ENCODE peak calls at places on chromosomes 6 and 20, in five cellular contexts. Q, P, S, C and T are unnamed samples.

GRCh38 chr6:151025076-151025475 is 159.6 kb downstream of the MTHFD1L start:
- DNase-seq in Q (no peak), P (no peak), S (no peak), C (no peak), T (no peak)

GRCh38 chr6:117072781-117073180 is 192.6 kb upstream of the VGLL2 start:
- DNase-seq in Q (no peak), P (no peak), S (no peak), C (no peak), T (no peak)

GRCh38 chr6:25395731-25396130 is 116.6 kb downstream of the CARMIL1 start:
- DNase-seq in Q (no peak), P (no peak), S (no peak), C (no peak), T (no peak)

GRCh38 chr6:119124079-119124824 is 45.8 kb upstream of the FAM184A start:
- DNase-seq in Q (no peak), P (no peak), S (no peak), C (no peak), T (no peak)

GRCh38 chr6:41093729-41094128 is 21.0 kb downstream of the NFYA start:
- DNase-seq in Q (no peak), P (no peak), S (no peak), C (no peak), T (no peak)

GRCh38 chr6:97870273-97870672 is 587.3 kb upstream of the MMS22L start:
- DNase-seq in Q (no peak), P (no peak), S (no peak), C (no peak), T (no peak)

GRCh38 chr6:108531332-108531731 is 29.4 kb upstream of the FOXO3 start:
- DNase-seq in Q (no peak), P (no peak), S (no peak), C (no peak), T (no peak)

GRCh38 chr6:4243237-4243636 is 107.9 kb upstream of the ECI2 start:
- DNase-seq in Q (no peak), P (no peak), S (no peak), C (no peak), T (no peak)

GRCh38 chr6:18405477-18406293 is 18.5 kb downstream of the RNF144B start:
- DNase-seq in Q (no peak), P (no peak), S (no peak), C (no peak), T (no peak)

GRCh38 chr6:30684386-30685156 is 1.9 kb downstream of the PPP1R18 start:
- DNase-seq in Q (peak; percentile 60), P (no peak), S (peak; percentile 45), C (no peak), T (no peak)

GRCh38 chr6:22141271-22141745 is 155.5 kb downstream of the PRL start:
- DNase-seq in Q (no peak), P (peak; percentile 74), S (no peak), C (no peak), T (no peak)

GRCh38 chr6:169969372-169970099 is 218.1 kb downstream of the ERMARD start:
- DNase-seq in Q (no peak), P (no peak), S (peak; percentile 12), C (no peak), T (no peak)

GRCh38 chr6:78701407-78701806 is 165.9 kb upstream of the IRAK1BP1 start:
- DNase-seq in Q (no peak), P (no peak), S (no peak), C (no peak), T (no peak)

GRCh38 chr20:25090492-25091429 is 8.8 kb upstream of the VSX1 start:
- DNase-seq in Q (no peak), P (no peak), S (no peak), C (peak; percentile 27), T (no peak)

GRCh38 chr6:145214570-145214969 is 520.8 kb downstream of the EPM2A start:
- DNase-seq in Q (peak; percentile 13), P (peak; percentile 47), S (peak; percentile 4), C (no peak), T (no peak)

GRCh38 chr6:137873273-137873762 is 6.3 kb downstream of the TNFAIP3 start:
- DNase-seq in Q (no peak), P (peak; percentile 99), S (no peak), C (peak; percentile 95), T (peak; percentile 67)

GRCh38 chr6:136213853-136214252 is 36.3 kb downstream of the MTFR2 start:
- DNase-seq in Q (no peak), P (no peak), S (no peak), C (no peak), T (no peak)

GRCh38 chr20:21322921-21323321 is 19.8 kb downstream of the XRN2 start:
- DNase-seq in Q (no peak), P (no peak), S (no peak), C (no peak), T (no peak)

GRCh38 chr20:21325296-21325695 is 22.2 kb downstream of the XRN2 start:
- DNase-seq in Q (no peak), P (no peak), S (no peak), C (no peak), T (peak; percentile 25)

GRCh38 chr20:21322083-21322710 is 19.1 kb downstream of the XRN2 start:
- DNase-seq in Q (no peak), P (no peak), S (no peak), C (no peak), T (no peak)

GRCh38 chr20:21324126-21324525 is 21.0 kb downstream of the XRN2 start:
- DNase-seq in Q (no peak), P (no peak), S (no peak), C (no peak), T (no peak)

DNA sequence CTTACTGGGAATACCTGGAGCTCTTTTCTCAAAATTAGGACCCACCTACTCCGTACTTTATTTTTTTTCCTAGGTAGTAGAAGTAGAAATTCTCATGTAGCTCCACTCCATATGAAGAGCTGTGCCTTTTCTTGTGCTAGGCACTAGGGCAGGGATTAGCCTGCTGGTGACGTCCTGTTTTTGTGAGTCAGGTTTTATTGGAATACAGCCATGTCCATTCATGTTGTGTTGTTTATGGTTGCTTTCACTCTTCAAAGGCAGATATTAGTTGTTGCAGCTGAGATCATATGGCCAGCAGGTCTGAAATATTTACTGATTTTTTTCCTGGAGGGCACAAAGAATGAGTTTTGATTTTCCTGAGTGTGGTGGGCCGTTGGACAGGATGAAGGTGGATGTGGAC is 20.5 kb downstream of the XRN2 start:
- DNase-seq in Q (peak; percentile 17), P (no peak), S (no peak), C (no peak), T (no peak)
- TF ChIP-seq GABPA in Q (no peak), P (no peak), S (no peak), C (no peak), T (no peak)

GRCh38 chr6:56840467-56841371 is 114.2 kb upstream of the BEND6 start:
- DNase-seq in Q (no peak), P (peak; percentile 49), S (peak; percentile 60), C (no peak), T (no peak)
- H3K27ac ChIP-seq in Q (no peak overlapping the region), P (no peak overlapping the region), S (peak overlapping the region; percentile 82), C (peak overlapping the region; percentile 67), T (no peak overlapping the region)

GRCh38 chr20:32191422-32191821 is 16.1 kb downstream of the PLAGL2 start:
- DNase-seq in Q (no peak), P (no peak), S (no peak), C (no peak), T (no peak)

GRCh38 chr20:32199006-32199405 is 8.5 kb downstream of the PLAGL2 start:
- DNase-seq in Q (no peak), P (no peak), S (no peak), C (no peak), T (no peak)

GRCh38 chr20:32191873-32192272 is 15.7 kb downstream of the PLAGL2 start:
- DNase-seq in Q (no peak), P (no peak), S (no peak), C (no peak), T (no peak)

GRCh38 chr20:32192698-32193097 is 14.8 kb downstream of the PLAGL2 start:
- DNase-seq in Q (no peak), P (no peak), S (no peak), C (no peak), T (no peak)

GRCh38 chr20:32195581-32195980 is 12.0 kb downstream of the PLAGL2 start:
- DNase-seq in Q (no peak), P (no peak), S (no peak), C (no peak), T (no peak)
- TF ChIP-seq GABPA in Q (no peak), P (no peak), S (no peak), C (no peak), T (no peak)

GRCh38 chr6:2733736-2734480 is 16.8 kb downstream of the MYLK4 start:
- DNase-seq in Q (no peak), P (no peak), S (no peak), C (no peak), T (no peak)
- H3K27ac ChIP-seq in Q (peak overlapping the region; percentile 67), P (no peak overlapping the region), S (no peak overlapping the region), C (no peak overlapping the region), T (peak overlapping the region; percentile 75)